ENCODE peak calls at places on chromosomes 11 and 22, in six cellular contexts. R is small intestine; F is iris pigment epithelial cell; Y is KBM-7; D is activated naive CD4-positive, alpha-beta T cell; E is A172. V is an unnamed sample.

GRCh38 chr22:24290459-24290858 is 19.8 kb downstream of the SPECC1L start:
- DNase-seq in D (no peak), R (no peak), F (peak), Y (no peak), E (no peak), V (peak)

GRCh38 chr11:41950470-41951143 is 491.2 kb upstream of the LRRC4C start:
- DNase-seq in E (no peak), R (no peak), D (no peak), F (no peak), Y (no peak), V (no peak)

GRCh38 chr22:30302810-30303138 is 13.5 kb upstream of the CASTOR1 start:
- DNase-seq in D (no peak), F (no peak), Y (no peak), R (no peak), E (no peak), V (no peak)

GRCh38 chr11:41110527-41110926 is 348.9 kb downstream of the LRRC4C start:
- DNase-seq in R (no peak), F (no peak), E (no peak), D (no peak), Y (no peak), V (no peak)

GRCh38 chr11:20310137-20310536 is 53.4 kb upstream of the HTATIP2 start:
- DNase-seq in Y (no peak), R (no peak), F (no peak), D (no peak), E (no peak), V (no peak)

GRCh38 chr11:78080084-78080817 is 589 bp upstream of the NDUFC2 start:
- DNase-seq in Y (no peak), F (no peak), D (no peak), R (no peak), E (no peak), V (no peak)

GRCh38 chr11:94511932-94512781 is at the start of gene C11orf97:
- DNase-seq in R (peak), Y (peak), D (peak), F (peak), E (no peak), V (peak)

GRCh38 chr11:17208257-17208999 is 642 bp upstream of the PIK3C2A start:
- DNase-seq in F (peak), Y (no peak), R (peak), D (no peak), E (peak), V (peak)

GRCh38 chr22:37316405-37316804 is 34.1 kb downstream of the CYTH4 start:
- DNase-seq in Y (no peak), E (no peak), D (no peak), R (no peak), F (no peak), V (no peak)

GRCh38 chr11:36465449-36466163 is 44.5 kb downstream of the TRAF6 start:
- DNase-seq in R (no peak), Y (no peak), F (no peak), D (no peak), E (no peak), V (peak)

GRCh38 chr11:13880719-13881118 is 81.8 kb upstream of the SPON1 start:
- DNase-seq in Y (no peak), D (no peak), R (no peak), E (no peak), F (no peak), V (no peak)

GRCh38 chr11:95764267-95764898 is 25.2 kb downstream of the FAM76B start:
- DNase-seq in Y (peak), R (peak), F (peak), D (no peak), E (peak), V (peak)

GRCh38 chr22:37570661-37570976 is 9.3 kb downstream of the LGALS2 start:
- DNase-seq in F (no peak), R (no peak), Y (no peak), E (no peak), D (no peak), V (no peak)

GRCh38 chr11:120224386-120224785 is 13.6 kb downstream of the OAF start:
- DNase-seq in R (no peak), Y (no peak), D (no peak), E (no peak), F (no peak), V (no peak)

GRCh38 chr11:129373489-129373953 is 2.1 kb upstream of the BARX2 start:
- DNase-seq in E (no peak), R (peak), Y (no peak), F (peak), D (no peak), V (peak)

GRCh38 chr11:12377824-12378593 is 638 bp downstream of the PARVA start:
- DNase-seq in D (no peak), R (peak), F (peak), Y (no peak), E (peak), V (peak)

GRCh38 chr11:17403977-17404759 is 15.7 kb upstream of the KCNJ11 start:
- DNase-seq in D (no peak), E (peak), F (peak), R (no peak), Y (peak), V (no peak)

GRCh38 chr11:45683285-45684058 is 18.1 kb upstream of the CHST1 start:
- DNase-seq in F (no peak), Y (no peak), D (no peak), E (no peak), R (no peak), V (no peak)

GRCh38 chr22:31044262-31044861 is 36.8 kb upstream of the SMTN start:
- DNase-seq in E (no peak), D (no peak), R (no peak), Y (no peak), F (peak), V (peak)

GRCh38 chr22:19454156-19454555 is 6.6 kb upstream of the C22orf39 start:
- DNase-seq in E (no peak), Y (no peak), R (no peak), D (no peak), F (no peak), V (no peak)

GRCh38 chr11:46176421-46176820 is 55.2 kb upstream of the PHF21A start:
- DNase-seq in Y (no peak), R (peak), F (no peak), E (no peak), D (no peak), V (no peak)

GRCh38 chr22:49491726-49492125 is 335.9 kb downstream of the BRD1 start:
- DNase-seq in F (no peak), D (no peak), E (no peak), Y (no peak), R (no peak), V (no peak)

V was measured in EH.